ENCODE peak calls at places on chromosomes 12 and 14, in seven cellular contexts. M, P, Q, E, N, Z and X are unnamed samples.

GRCh38 chr12:117468016-117468415 is 106.6 kb upstream of the NOS1 start:
- DNase-seq in E (no peak), Q (no peak), P (no peak), N (no peak), Z (no peak), M (no peak), X (no peak)

GRCh38 chr12:65742481-65742971 is 81.8 kb upstream of the HMGA2 start:
- DNase-seq in N (no peak), Q (no peak), E (no peak), M (no peak), P (peak; percentile 44), Z (no peak), X (no peak)

GRCh38 chr14:33998263-33998662 is 47.4 kb upstream of the EGLN3 start:
- DNase-seq in M (no peak), P (no peak), N (no peak), Q (no peak), E (no peak), Z (no peak), X (no peak)

GRCh38 chr12:83142914-83143313 is 456.2 kb downstream of the TMTC2 start:
- DNase-seq in Q (no peak), Z (no peak), M (no peak), P (no peak), E (no peak), N (no peak), X (no peak)

GRCh38 chr14:38098074-38098846 is 109.4 kb upstream of the SSTR1 start:
- DNase-seq in P (peak; percentile 95), Z (no peak), M (no peak), N (no peak), Q (no peak), E (no peak), X (no peak)

GRCh38 chr14:28767239-28767850 is 758 bp downstream of the FOXG1 start:
- DNase-seq in M (no peak), N (no peak), Z (no peak), P (no peak), E (peak; percentile 54), Q (no peak), X (no peak)

GRCh38 chr12:8987589-8988205 is 1.6 kb upstream of the KLRG1 start:
- DNase-seq in Z (no peak), M (no peak), N (no peak), E (no peak), P (no peak), Q (no peak), X (no peak)

GRCh38 chr14:98226411-98226810 is 1045.6 kb downstream of the BCL11B start:
- DNase-seq in E (no peak), P (no peak), N (no peak), M (no peak), Z (no peak), Q (no peak), X (no peak)

DNA sequence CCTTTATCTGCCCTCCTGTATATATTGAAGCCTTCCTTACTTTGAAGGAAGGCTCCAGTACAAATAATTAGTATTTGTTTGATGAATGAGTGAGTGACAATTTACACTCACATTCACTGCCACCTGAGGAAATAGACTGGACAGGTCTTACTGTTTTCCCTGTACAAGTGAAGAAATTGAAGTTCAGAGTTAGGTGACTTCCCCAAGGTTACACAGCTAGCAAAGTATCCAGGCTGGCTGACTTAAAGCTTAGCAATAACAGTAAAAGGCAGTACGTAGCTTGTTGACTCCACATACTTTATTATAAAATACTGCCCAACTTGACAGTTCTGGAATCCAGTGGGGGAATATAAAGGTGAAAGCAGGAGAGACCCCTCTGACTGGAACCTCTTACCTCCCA is 2.6 kb upstream of the KRT18 start:
- DNase-seq in Q (no peak), E (no peak), N (no peak), Z (no peak), P (no peak), M (no peak), X (no peak)
- H3K4me1 ChIP-seq in Q (no peaks in the 10 kb centered on the region), E (peaks cover 36% of the 10 kb centered on the region), N (peaks cover 65% of the 10 kb centered on the region), Z (peaks cover 81% of the 10 kb centered on the region), P (peaks cover 20% of the 10 kb centered on the region), M (peaks cover 63% of the 10 kb centered on the region), X (peaks cover 41% of the 10 kb centered on the region)

GRCh38 chr14:66752109-66752508 is 244.2 kb downstream of the GPHN start:
- DNase-seq in M (no peak), E (no peak), P (no peak), Z (no peak), N (no peak), Q (peak; percentile 41), X (no peak)

GRCh38 chr14:66745078-66745477 is 237.1 kb downstream of the GPHN start:
- DNase-seq in M (no peak), N (no peak), Z (no peak), E (no peak), Q (no peak), P (no peak), X (no peak)

DNA sequence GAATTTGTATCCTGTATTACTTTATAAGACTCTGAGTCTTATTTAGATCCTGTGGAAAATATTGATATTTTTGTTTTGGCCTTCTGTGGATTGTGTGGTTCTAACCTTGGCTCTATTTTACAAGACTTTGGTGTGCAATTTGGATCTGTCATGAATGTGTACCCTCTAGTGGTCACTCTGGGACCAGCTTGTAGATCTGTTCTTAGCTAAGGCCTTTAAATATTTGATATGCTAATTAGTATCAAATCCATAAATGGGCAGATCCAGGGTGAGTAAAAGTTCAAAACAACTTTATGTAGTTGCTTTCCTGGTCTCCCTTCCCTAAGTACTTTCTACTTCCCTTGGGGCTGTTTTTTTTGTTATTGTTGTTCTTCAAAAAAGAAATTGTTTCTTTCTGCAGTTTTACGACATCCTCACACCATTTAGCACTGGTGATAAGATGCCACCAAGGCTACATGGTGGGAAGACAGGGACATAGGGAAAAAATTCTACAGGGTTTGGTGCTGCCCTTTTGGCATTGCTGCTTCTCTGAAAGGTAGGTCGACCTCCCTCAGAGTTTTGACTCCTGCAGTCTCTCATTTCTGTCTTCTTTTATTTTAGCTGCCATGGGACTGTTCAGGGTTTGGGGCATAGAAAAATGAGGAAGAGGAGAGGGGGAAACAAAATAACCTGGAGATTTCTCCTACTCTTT is 238.5 kb downstream of the GPHN start:
- DNase-seq in E (no peak), Q (no peak), P (peak; percentile 58), Z (peak; percentile 12), M (peak; percentile 66), N (peak; percentile 9), X (peak; percentile 31)
- TF ChIP-seq RFX5 in E (no peak), Q (no peak), P (no peak), Z (no peak), M (no peak), N (no peak), X (no peak)

GRCh38 chr12:93753285-93753684 is 76.1 kb downstream of the CRADD start:
- DNase-seq in M (no peak), E (no peak), P (no peak), Q (no peak), Z (no peak), N (no peak), X (no peak)

GRCh38 chr12:93753838-93754429 is 76.8 kb downstream of the CRADD start:
- DNase-seq in N (no peak), Q (no peak), Z (no peak), P (no peak), E (no peak), M (no peak), X (no peak)

GRCh38 chr12:93750056-93750455 is 72.9 kb downstream of the CRADD start:
- DNase-seq in Z (no peak), N (no peak), E (no peak), M (no peak), P (no peak), Q (no peak), X (no peak)

GRCh38 chr12:93749515-93749914 is 72.3 kb downstream of the CRADD start:
- DNase-seq in Q (no peak), N (no peak), E (no peak), M (no peak), P (no peak), Z (no peak), X (no peak)

DNA sequence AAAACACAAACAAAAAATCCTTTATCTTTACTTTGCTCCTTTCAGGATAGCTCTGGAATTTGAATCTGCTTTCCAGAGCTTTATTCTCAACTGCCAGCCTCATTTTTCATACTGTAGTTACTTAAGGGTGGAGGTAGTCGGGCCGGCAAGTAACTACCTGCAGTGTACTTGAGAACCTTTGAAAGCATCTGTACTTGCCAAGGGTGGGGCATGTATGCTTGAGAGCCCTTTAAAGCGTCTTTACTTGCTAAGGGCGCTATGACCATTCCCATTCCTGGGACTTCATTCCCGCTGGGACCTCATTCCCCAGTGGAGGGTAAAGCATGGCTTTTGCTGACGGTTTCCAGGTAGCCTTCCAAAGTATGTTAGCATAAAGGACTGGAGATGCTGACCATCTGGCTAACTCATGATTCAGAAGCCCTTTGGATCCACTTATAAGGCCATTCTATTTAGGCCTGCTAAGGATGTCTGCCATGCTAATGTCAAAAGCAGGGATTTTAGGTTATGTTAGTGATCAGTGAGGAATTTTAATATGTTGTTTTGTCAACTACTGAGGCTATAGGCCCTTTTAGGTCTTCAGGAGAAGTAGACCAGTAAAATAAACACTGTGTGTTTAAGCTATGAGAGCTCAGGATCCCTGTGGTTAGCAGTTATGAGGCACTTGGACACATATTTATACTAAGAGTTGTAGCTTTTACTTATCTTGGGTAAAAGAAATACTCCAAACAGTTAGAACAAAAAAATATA is 74.9 kb downstream of the CRADD start:
- DNase-seq in Z (no peak), Q (no peak), P (peak; percentile 97), E (no peak), M (no peak), N (no peak), X (no peak)
- H3K27ac ChIP-seq in Z (no peak overlapping the region), Q (no peak overlapping the region), P (peak overlapping the region; percentile 86), E (no peak overlapping the region), M (no peak overlapping the region), N (no peak overlapping the region), X (no peak overlapping the region)

GRCh38 chr14:69617796-69618195 is 6.4 kb downstream of the SUSD6 start:
- DNase-seq in E (no peak), N (no peak), Q (no peak), Z (no peak), P (no peak), M (no peak), X (no peak)

GRCh38 chr14:69616408-69616773 is 5.0 kb downstream of the SUSD6 start:
- DNase-seq in M (no peak), E (no peak), P (no peak), Q (no peak), Z (no peak), N (no peak), X (no peak)

GRCh38 chr14:69614592-69614991 is 3.2 kb downstream of the SUSD6 start:
- DNase-seq in N (no peak), M (no peak), P (no peak), E (no peak), Z (no peak), Q (peak; percentile 84), X (no peak)

GRCh38 chr14:69613312-69614073 is 2.1 kb downstream of the SUSD6 start:
- DNase-seq in P (no peak), M (no peak), E (no peak), Z (no peak), N (no peak), Q (no peak), X (no peak)

DNA sequence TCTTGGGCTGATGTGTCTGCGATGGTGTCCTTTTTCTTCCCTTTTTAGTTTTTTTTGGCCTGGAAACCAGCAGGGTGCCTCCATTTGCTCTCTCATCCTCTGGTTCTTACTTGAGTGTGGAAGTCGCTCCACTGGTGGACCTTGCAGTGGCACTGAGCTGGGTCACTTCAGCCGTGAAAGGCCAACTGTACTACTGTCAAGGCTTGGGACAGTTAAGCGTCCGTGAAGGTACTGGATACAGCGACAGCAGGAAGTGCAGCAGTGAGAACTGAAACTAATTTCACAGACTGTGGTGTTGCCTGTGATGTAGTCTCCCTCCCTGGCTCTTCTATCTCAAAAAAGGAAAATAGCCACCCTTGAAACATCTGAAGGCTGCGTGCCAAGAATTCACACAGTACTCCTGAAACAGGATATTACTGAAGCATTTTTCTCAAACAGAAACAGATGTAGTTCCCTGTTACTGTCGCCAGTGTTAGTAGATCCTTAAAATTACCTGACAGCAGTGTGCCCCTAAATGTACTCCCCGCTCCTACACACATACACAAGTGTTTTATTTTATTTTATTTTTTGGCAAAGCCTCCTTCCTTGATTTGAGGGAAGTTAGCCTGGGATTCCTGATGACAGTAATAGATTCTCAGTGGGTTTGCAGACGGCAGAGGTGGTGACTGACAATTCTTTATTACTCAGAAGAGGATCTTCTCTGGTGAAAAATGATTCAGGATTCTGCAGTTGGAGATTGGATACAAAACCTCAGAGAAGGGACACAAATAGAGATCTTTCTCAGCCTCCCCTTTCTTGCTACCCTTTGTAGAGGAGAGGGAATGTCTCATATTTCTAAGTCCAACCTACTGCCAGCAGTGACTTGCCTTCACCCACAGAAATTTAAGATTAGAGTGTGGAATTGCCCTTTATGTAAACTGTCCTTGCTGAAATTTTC is 4.3 kb downstream of the SUSD6 start:
- DNase-seq in M (no peak), Z (no peak), E (no peak), Q (peak; percentile 97), P (peak; percentile 84), N (no peak), X (no peak)
- H3K4me1 ChIP-seq in M (peaks cover 12% of the 10 kb centered on the region), Z (peaks cover 42% of the 10 kb centered on the region), E (no peaks in the 10 kb centered on the region), Q (peaks cover 55% of the 10 kb centered on the region), P (peaks cover 25% of the 10 kb centered on the region), N (peaks cover 64% of the 10 kb centered on the region), X (peaks cover 24% of the 10 kb centered on the region)